ENCODE peak calls at places on chromosomes 4 and X, in four cellular contexts. One of them, this sample, is unnamed.

GRCh38 chr4:88158360-88159136 is at the start of gene ABCG2:
- DNase-seq in fibroblast of lung: peak; percentile 46
- DNase-seq in GM23248: peak; percentile 72
- DNase-seq in MM.1S: peak; percentile 24
- DNase-seq in this sample: no peak

GRCh38 chr4:177356921-177357320 is 47.2 kb downstream of the NEIL3 start:
- DNase-seq in fibroblast of lung: no peak
- DNase-seq in MM.1S: no peak
- DNase-seq in GM23248: no peak
- DNase-seq in this sample: no peak

GRCh38 chrX:21176927-21177571 is 197.2 kb upstream of the CNKSR2 start:
- DNase-seq in GM23248: peak; percentile 50
- DNase-seq in fibroblast of lung: no peak
- DNase-seq in MM.1S: no peak
- DNase-seq in this sample: no peak

GRCh38 chr4:98996056-98996941 is 778 bp downstream of the METAP1 start:
- DNase-seq in GM23248: peak; percentile 73
- DNase-seq in fibroblast of lung: peak; percentile 44
- DNase-seq in MM.1S: peak; percentile 38
- DNase-seq in this sample: peak; percentile 26

GRCh38 chr4:1191621-1192020 is 19.2 kb upstream of the SPON2 start:
- DNase-seq in GM23248: no peak
- DNase-seq in MM.1S: no peak
- DNase-seq in fibroblast of lung: no peak
- DNase-seq in this sample: peak; percentile 3

GRCh38 chr4:174764105-174764729 is 64.8 kb downstream of the GLRA3 start:
- DNase-seq in GM23248: peak; percentile 65
- DNase-seq in MM.1S: peak; percentile 74
- DNase-seq in fibroblast of lung: peak; percentile 68
- DNase-seq in this sample: no peak

GRCh38 chr4:1242506-1243450 is 6.2 kb downstream of the CTBP1 start:
- DNase-seq in GM23248: no peak
- DNase-seq in fibroblast of lung: no peak
- DNase-seq in MM.1S: no peak
- DNase-seq in this sample: no peak

GRCh38 chr4:125642645-125643044 is 327.9 kb downstream of the FAT4 start:
- DNase-seq in fibroblast of lung: no peak
- DNase-seq in MM.1S: no peak
- DNase-seq in GM23248: no peak
- DNase-seq in this sample: no peak

GRCh38 chr4:89823416-89823815 is 13.5 kb downstream of the SNCA start:
- DNase-seq in MM.1S: no peak
- DNase-seq in fibroblast of lung: peak; percentile 53
- DNase-seq in GM23248: peak; percentile 17
- DNase-seq in this sample: no peak

GRCh38 chrX:48468247-48468671 is 1.8 kb downstream of the SLC38A5 start:
- DNase-seq in fibroblast of lung: no peak
- DNase-seq in GM23248: peak; percentile 54
- DNase-seq in MM.1S: peak; percentile 53
- DNase-seq in this sample: peak; percentile 64

GRCh38 chr4:20463176-20463430 is 211.4 kb downstream of the SLIT2 start:
- DNase-seq in fibroblast of lung: no peak
- DNase-seq in MM.1S: no peak
- DNase-seq in GM23248: no peak
- DNase-seq in this sample: no peak

GRCh38 chrX:97322401-97322800 is 438.7 kb downstream of the RPA4 start:
- DNase-seq in MM.1S: no peak
- DNase-seq in GM23248: peak; percentile 11
- DNase-seq in fibroblast of lung: no peak
- DNase-seq in this sample: no peak

GRCh38 chr4:147370473-147370872 is 110.4 kb upstream of the EDNRA start:
- DNase-seq in fibroblast of lung: no peak
- DNase-seq in MM.1S: no peak
- DNase-seq in GM23248: peak; percentile 11
- DNase-seq in this sample: no peak

GRCh38 chr4:127936974-127937373 is 28.0 kb downstream of the MFSD8 start:
- DNase-seq in fibroblast of lung: peak; percentile 22
- DNase-seq in GM23248: peak; percentile 74
- DNase-seq in MM.1S: no peak
- DNase-seq in this sample: no peak

GRCh38 chr4:101304916-101305315 is 42.4 kb downstream of the PPP3CA start:
- DNase-seq in GM23248: peak; percentile 20
- DNase-seq in fibroblast of lung: peak; percentile 66
- DNase-seq in MM.1S: no peak
- DNase-seq in this sample: no peak

GRCh38 chr4:184021389-184021788 is 116.3 kb downstream of the STOX2 start:
- DNase-seq in fibroblast of lung: no peak
- DNase-seq in MM.1S: no peak
- DNase-seq in GM23248: no peak
- DNase-seq in this sample: no peak

GRCh38 chrX:67582436-67582835 is 38.6 kb downstream of the AR start:
- DNase-seq in GM23248: peak; percentile 24
- DNase-seq in fibroblast of lung: no peak
- DNase-seq in MM.1S: no peak
- DNase-seq in this sample: no peak

GRCh38 chrX:55713635-55714034 is 3.9 kb upstream of the RRAGB start:
- DNase-seq in GM23248: no peak
- DNase-seq in fibroblast of lung: no peak
- DNase-seq in MM.1S: no peak
- DNase-seq in this sample: no peak

GRCh38 chrX:85309717-85310116 is 65.9 kb downstream of the ZNF711 start:
- DNase-seq in MM.1S: no peak
- DNase-seq in GM23248: no peak
- DNase-seq in fibroblast of lung: no peak
- DNase-seq in this sample: no peak

GRCh38 chrX:140177821-140178220 is 212.5 kb upstream of the CXorf66 start:
- DNase-seq in GM23248: no peak
- DNase-seq in MM.1S: no peak
- DNase-seq in fibroblast of lung: no peak
- DNase-seq in this sample: no peak

GRCh38 chr4:44674471-44674870 is 3.7 kb upstream of the GUF1 start:
- DNase-seq in fibroblast of lung: peak; percentile 4
- DNase-seq in GM23248: peak; percentile 16
- DNase-seq in MM.1S: no peak
- DNase-seq in this sample: no peak

GRCh38 chrX:11665144-11666040 is at the start of gene ARHGAP6:
- DNase-seq in fibroblast of lung: peak; percentile 77
- DNase-seq in MM.1S: no peak
- DNase-seq in GM23248: peak; percentile 57
- DNase-seq in this sample: no peak

GRCh38 chr4:111678466-111678865 is 466.8 kb upstream of the FAM241A start:
- DNase-seq in fibroblast of lung: peak; percentile 30
- DNase-seq in MM.1S: no peak
- DNase-seq in GM23248: peak; percentile 98
- DNase-seq in this sample: no peak

GRCh38 chrX:80765226-80765625 is 44.5 kb downstream of the BRWD3 start:
- DNase-seq in fibroblast of lung: peak; percentile 51
- DNase-seq in GM23248: peak; percentile 64
- DNase-seq in MM.1S: no peak
- DNase-seq in this sample: no peak

GRCh38 chrX:42149786-42150185 is 226.4 kb upstream of the CASK start:
- DNase-seq in fibroblast of lung: peak; percentile 26
- DNase-seq in MM.1S: no peak
- DNase-seq in GM23248: no peak
- DNase-seq in this sample: no peak

GRCh38 chr4:170012629-170012958 is 13.6 kb downstream of the MFAP3L start:
- DNase-seq in MM.1S: no peak
- DNase-seq in GM23248: no peak
- DNase-seq in fibroblast of lung: no peak
- DNase-seq in this sample: no peak

GRCh38 chrX:153477458-153477857 is 7.1 kb upstream of the HAUS7 start:
- DNase-seq in fibroblast of lung: no peak
- DNase-seq in GM23248: no peak
- DNase-seq in MM.1S: no peak
- DNase-seq in this sample: no peak

GRCh38 chrX:87397103-87397886 is 120.3 kb upstream of the KLHL4 start:
- DNase-seq in MM.1S: no peak
- DNase-seq in GM23248: no peak
- DNase-seq in fibroblast of lung: peak; percentile 1
- DNase-seq in this sample: no peak

GRCh38 chr4:186624951-186625350 is 69.6 kb upstream of the MTNR1A start:
- DNase-seq in fibroblast of lung: peak; percentile 47
- DNase-seq in MM.1S: no peak
- DNase-seq in GM23248: peak; percentile 81
- DNase-seq in this sample: no peak

GRCh38 chrX:10582215-10582733 is 38.1 kb downstream of the MID1 start:
- DNase-seq in fibroblast of lung: peak; percentile 34
- DNase-seq in GM23248: peak; percentile 31
- DNase-seq in MM.1S: no peak
- DNase-seq in this sample: no peak

GRCh38 chrX:123138473-123138872 is 45.6 kb upstream of the GRIA3 start:
- DNase-seq in MM.1S: no peak
- DNase-seq in fibroblast of lung: no peak
- DNase-seq in GM23248: peak; percentile 66
- DNase-seq in this sample: no peak

GRCh38 chrX:13126785-13127184 is 82.4 kb upstream of the FAM9C start:
- DNase-seq in GM23248: peak; percentile 58
- DNase-seq in fibroblast of lung: no peak
- DNase-seq in MM.1S: no peak
- DNase-seq in this sample: no peak

GRCh38 chrX:40402771-40403533 is 177.8 kb upstream of the ATP6AP2 start:
- DNase-seq in fibroblast of lung: peak; percentile 32
- DNase-seq in MM.1S: no peak
- DNase-seq in GM23248: peak; percentile 74
- DNase-seq in this sample: no peak

GRCh38 chrX:50211510-50211909 is 6.9 kb downstream of the CCNB3 start:
- DNase-seq in GM23248: peak; percentile 31
- DNase-seq in fibroblast of lung: peak; percentile 1
- DNase-seq in MM.1S: no peak
- DNase-seq in this sample: peak; percentile 4

GRCh38 chr4:7753271-7753670 is 186.4 kb downstream of the AFAP1 start:
- DNase-seq in MM.1S: peak; percentile 74
- DNase-seq in GM23248: no peak
- DNase-seq in fibroblast of lung: no peak
- DNase-seq in this sample: no peak

GRCh38 chr4:7752649-7753048 is 187.0 kb downstream of the AFAP1 start:
- DNase-seq in GM23248: peak; percentile 35
- DNase-seq in fibroblast of lung: no peak
- DNase-seq in MM.1S: no peak
- DNase-seq in this sample: no peak

GRCh38 chr4:7753931-7754465 is 185.7 kb downstream of the AFAP1 start:
- DNase-seq in GM23248: no peak
- DNase-seq in fibroblast of lung: no peak
- DNase-seq in MM.1S: peak; percentile 37
- DNase-seq in this sample: no peak

GRCh38 chr4:7750508-7750907 is 189.2 kb downstream of the AFAP1 start:
- DNase-seq in MM.1S: no peak
- DNase-seq in fibroblast of lung: no peak
- DNase-seq in GM23248: no peak
- DNase-seq in this sample: no peak

DNA sequence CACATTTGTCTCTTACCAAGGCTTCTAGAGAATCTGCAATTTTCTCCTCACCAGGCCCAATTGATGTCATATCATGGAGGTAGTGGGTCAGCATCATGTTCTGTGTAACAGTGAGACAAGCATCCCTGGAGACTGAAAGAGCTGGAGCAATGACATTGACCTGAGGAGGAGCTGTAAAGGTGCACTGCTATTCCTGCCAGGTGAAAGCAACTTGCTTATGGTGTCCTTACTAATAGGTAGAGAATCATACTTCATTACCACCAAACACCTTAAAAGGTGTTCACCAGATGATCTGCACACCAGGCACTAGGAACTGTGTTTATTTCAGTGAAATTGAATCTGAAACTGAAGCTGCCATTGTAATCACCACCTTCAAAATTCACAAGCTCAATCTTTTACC is 188.7 kb downstream of the AFAP1 start:
- DNase-seq in MM.1S: peak; percentile 62
- DNase-seq in GM23248: no peak
- DNase-seq in fibroblast of lung: no peak
- DNase-seq in this sample: no peak
- H2AFZ ChIP-seq in MM.1S: no peak overlapping the region
- H2AFZ ChIP-seq in GM23248: no peak overlapping the region
- H2AFZ ChIP-seq in fibroblast of lung: no peak overlapping the region
- H2AFZ ChIP-seq in this sample: no peak overlapping the region

DNA sequence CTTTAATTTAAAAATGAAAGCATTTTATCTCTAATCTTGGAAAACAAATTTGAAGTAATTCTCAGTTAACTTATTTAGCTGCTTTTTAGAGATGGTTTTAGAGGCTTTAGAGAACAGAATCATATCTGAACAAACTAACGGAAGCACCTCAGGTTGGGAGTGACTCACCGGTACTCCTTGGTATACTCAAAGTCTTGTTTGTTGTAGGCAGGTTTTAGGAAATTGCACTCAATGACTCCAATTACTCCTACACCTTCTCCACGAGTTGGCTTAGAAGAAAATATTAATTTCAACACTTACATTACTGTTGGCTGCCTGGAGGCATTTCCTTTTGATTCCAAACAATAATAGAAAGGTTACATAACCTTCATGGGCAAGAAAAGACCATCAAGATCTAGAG is 23.6 kb downstream of the MORC4 start:
- DNase-seq in GM23248: no peak
- DNase-seq in MM.1S: no peak
- DNase-seq in fibroblast of lung: no peak
- DNase-seq in this sample: no peak
- H2AFZ ChIP-seq in GM23248: no peak overlapping the region
- H2AFZ ChIP-seq in MM.1S: no peak overlapping the region
- H2AFZ ChIP-seq in fibroblast of lung: no peak overlapping the region
- H2AFZ ChIP-seq in this sample: no peak overlapping the region

GRCh38 chrX:47177079-47177478 is 16.6 kb upstream of the UBA1 start:
- DNase-seq in fibroblast of lung: no peak
- DNase-seq in GM23248: no peak
- DNase-seq in MM.1S: no peak
- DNase-seq in this sample: no peak

GRCh38 chrX:47174846-47175587 is 18.6 kb upstream of the UBA1 start:
- DNase-seq in GM23248: no peak
- DNase-seq in fibroblast of lung: no peak
- DNase-seq in MM.1S: no peak
- DNase-seq in this sample: no peak

GRCh38 chrX:47175588-47175980 is 18.0 kb upstream of the UBA1 start:
- DNase-seq in fibroblast of lung: no peak
- DNase-seq in MM.1S: no peak
- DNase-seq in GM23248: no peak
- DNase-seq in this sample: no peak

GRCh38 chrX:47174376-47174775 is 19.3 kb upstream of the UBA1 start:
- DNase-seq in GM23248: no peak
- DNase-seq in fibroblast of lung: no peak
- DNase-seq in MM.1S: no peak
- DNase-seq in this sample: no peak

GRCh38 chrX:47176101-47176740 is 17.4 kb upstream of the UBA1 start:
- DNase-seq in GM23248: no peak
- DNase-seq in MM.1S: no peak
- DNase-seq in fibroblast of lung: no peak
- DNase-seq in this sample: no peak
- H2AFZ ChIP-seq in GM23248: no peak overlapping the region
- H2AFZ ChIP-seq in MM.1S: no peak overlapping the region
- H2AFZ ChIP-seq in fibroblast of lung: no peak overlapping the region
- H2AFZ ChIP-seq in this sample: no peak overlapping the region

GRCh38 chr4:86831262-86832090 is 17.7 kb downstream of the SLC10A6 start:
- DNase-seq in fibroblast of lung: peak; percentile 92
- DNase-seq in GM23248: peak; percentile 97
- DNase-seq in MM.1S: no peak
- DNase-seq in this sample: no peak
- H2AFZ ChIP-seq in fibroblast of lung: peak overlapping the region; percentile 1
- H2AFZ ChIP-seq in GM23248: peak overlapping the region; percentile 85
- H2AFZ ChIP-seq in MM.1S: no peak overlapping the region
- H2AFZ ChIP-seq in this sample: no peak overlapping the region

GRCh38 chrX:26848511-26848910 is 614.6 kb downstream of the PPP4R3C start:
- DNase-seq in GM23248: peak; percentile 40
- DNase-seq in MM.1S: no peak
- DNase-seq in fibroblast of lung: peak; percentile 65
- DNase-seq in this sample: no peak

GRCh38 chrX:26845051-26845450 is 618.1 kb downstream of the PPP4R3C start:
- DNase-seq in fibroblast of lung: peak; percentile 84
- DNase-seq in MM.1S: no peak
- DNase-seq in GM23248: peak; percentile 70
- DNase-seq in this sample: no peak
- H2AFZ ChIP-seq in fibroblast of lung: no peak overlapping the region
- H2AFZ ChIP-seq in MM.1S: no peak overlapping the region
- H2AFZ ChIP-seq in GM23248: no peak overlapping the region
- H2AFZ ChIP-seq in this sample: no peak overlapping the region

This sample was measured in DND-41.